ENCODE peak calls at places on chromosomes 16 and 17, in eight cellular contexts. D, G, W, F, C, Q, P and M are unnamed samples.

GRCh38 chr17:47208744-47209488 is at the start of gene MYL4:
- DNase-seq in D (no peak), C (no peak), F (no peak), P (no peak), W (no peak), G (no peak), Q (no peak), M (no peak)

GRCh38 chr16:86568677-86569623 is 2.3 kb downstream of the FOXC2 start:
- DNase-seq in C (no peak), P (no peak), W (no peak), G (no peak), F (no peak), D (no peak), Q (no peak), M (no peak)

GRCh38 chr17:78375401-78376079 is 2.9 kb upstream of the PGS1 start:
- DNase-seq in D (peak; percentile 89), G (no peak), C (no peak), F (no peak), Q (no peak), P (no peak), W (no peak), M (no peak)

GRCh38 chr17:4232168-4232813 is 31.5 kb downstream of the ANKFY1 start:
- DNase-seq in Q (no peak), C (no peak), F (no peak), P (no peak), G (no peak), W (no peak), D (no peak), M (no peak)

GRCh38 chr16:29994613-29995329 is 646 bp downstream of the HIRIP3 start:
- DNase-seq in D (no peak), C (no peak), F (peak; percentile 69), P (no peak), W (peak; percentile 77), G (no peak), Q (peak; percentile 78), M (no peak)

GRCh38 chr17:5747964-5748363 is 163.7 kb upstream of the NLRP1 start:
- DNase-seq in G (no peak), F (no peak), D (no peak), C (no peak), P (no peak), W (no peak), Q (no peak), M (no peak)

GRCh38 chr17:31489295-31490018 is 98.0 kb downstream of the RAB11FIP4 start:
- DNase-seq in P (no peak), G (peak; percentile 91), W (peak; percentile 53), D (no peak), F (no peak), C (no peak), Q (peak; percentile 92), M (no peak)

GRCh38 chr16:83955218-83956130 is 2.4 kb downstream of the OSGIN1 start:
- DNase-seq in P (no peak), G (no peak), D (no peak), C (no peak), F (no peak), W (no peak), Q (no peak), M (no peak)

GRCh38 chr16:31869511-31870201 is 4.0 kb upstream of the ZNF267 start:
- DNase-seq in Q (no peak), D (no peak), C (peak; percentile 80), W (peak; percentile 90), G (no peak), F (no peak), P (no peak), M (peak; percentile 28)